ENCODE peak calls at places on chromosome 10, in four cellular contexts. O, R, J and Q are unnamed samples.

GRCh38 chr10:79404231-79404609 is 41.2 kb downstream of the ZCCHC24 start:
- DNase-seq in O (peak), R (no peak), J (no peak), Q (no peak)

GRCh38 chr10:52956861-52957260 is 184.3 kb upstream of the MBL2 start:
- DNase-seq in O (no peak), R (no peak), J (no peak), Q (no peak)

GRCh38 chr10:132220061-132220460 is 33.3 kb downstream of the DPYSL4 start:
- DNase-seq in O (no peak), R (no peak), J (no peak), Q (no peak)

GRCh38 chr10:22590115-22590514 is 124.3 kb downstream of the PIP4K2A start:
- DNase-seq in O (no peak), R (no peak), J (no peak), Q (no peak)

GRCh38 chr10:47303105-47303504 is 3.1 kb downstream of the GDF10 start:
- DNase-seq in O (no peak), R (no peak), J (no peak), Q (no peak)

GRCh38 chr10:23479798-23480473 is 41.1 kb downstream of the OTUD1 start:
- DNase-seq in O (peak), R (no peak), J (no peak), Q (no peak)

GRCh38 chr10:122113161-122113944 is 124.4 kb downstream of the TACC2 start:
- DNase-seq in O (peak), R (no peak), J (peak), Q (peak)

GRCh38 chr10:105466521-105466920 is 825.4 kb downstream of the SORCS3 start:
- DNase-seq in O (no peak), R (no peak), J (no peak), Q (no peak)

GRCh38 chr10:36303896-36304295 is 661.8 kb upstream of the FZD8 start:
- DNase-seq in O (no peak), R (no peak), J (no peak), Q (no peak)

GRCh38 chr10:23204773-23205172 is 12.7 kb downstream of the PTF1A start:
- DNase-seq in O (no peak), R (no peak), J (no peak), Q (no peak)

GRCh38 chr10:45407542-45407941 is 33.5 kb downstream of the ALOX5 start:
- DNase-seq in O (no peak), R (no peak), J (peak), Q (no peak)

GRCh38 chr10:70232859-70233108 is 445 bp downstream of the PPA1 start:
- DNase-seq in O (peak), R (no peak), J (no peak), Q (no peak)

GRCh38 chr10:95485445-95485844 is 75.7 kb downstream of the SORBS1 start:
- DNase-seq in O (no peak), R (no peak), J (peak), Q (no peak)

GRCh38 chr10:21692909-21693308 is 158.9 kb downstream of the MLLT10 start:
- DNase-seq in O (no peak), R (no peak), J (no peak), Q (no peak)

GRCh38 chr10:77564781-77565589 is 72.6 kb downstream of the KCNMA1 start:
- DNase-seq in O (no peak), R (no peak), J (no peak), Q (no peak)

GRCh38 chr10:91196268-91197043 is 24.0 kb upstream of the PCGF5 start:
- DNase-seq in O (no peak), R (no peak), J (no peak), Q (no peak)

GRCh38 chr10:6017781-6018354 is 40.5 kb upstream of the IL15RA start:
- DNase-seq in O (no peak), R (no peak), J (no peak), Q (no peak)

GRCh38 chr10:47195274-47195885 is 104.6 kb upstream of the GDF10 start:
- DNase-seq in O (no peak), R (no peak), J (no peak), Q (no peak)

GRCh38 chr10:78893217-78893616 is 175.5 kb upstream of the ZMIZ1 start:
- DNase-seq in O (no peak), R (no peak), J (no peak), Q (no peak)

GRCh38 chr10:86878973-86879781 is 78.2 kb downstream of the MMRN2 start:
- DNase-seq in O (no peak), R (no peak), J (no peak), Q (no peak)
- TF ChIP-seq POLR2AphosphoS5 in O (no peak), R (no peak), J (no peak), Q (no peak)

DNA sequence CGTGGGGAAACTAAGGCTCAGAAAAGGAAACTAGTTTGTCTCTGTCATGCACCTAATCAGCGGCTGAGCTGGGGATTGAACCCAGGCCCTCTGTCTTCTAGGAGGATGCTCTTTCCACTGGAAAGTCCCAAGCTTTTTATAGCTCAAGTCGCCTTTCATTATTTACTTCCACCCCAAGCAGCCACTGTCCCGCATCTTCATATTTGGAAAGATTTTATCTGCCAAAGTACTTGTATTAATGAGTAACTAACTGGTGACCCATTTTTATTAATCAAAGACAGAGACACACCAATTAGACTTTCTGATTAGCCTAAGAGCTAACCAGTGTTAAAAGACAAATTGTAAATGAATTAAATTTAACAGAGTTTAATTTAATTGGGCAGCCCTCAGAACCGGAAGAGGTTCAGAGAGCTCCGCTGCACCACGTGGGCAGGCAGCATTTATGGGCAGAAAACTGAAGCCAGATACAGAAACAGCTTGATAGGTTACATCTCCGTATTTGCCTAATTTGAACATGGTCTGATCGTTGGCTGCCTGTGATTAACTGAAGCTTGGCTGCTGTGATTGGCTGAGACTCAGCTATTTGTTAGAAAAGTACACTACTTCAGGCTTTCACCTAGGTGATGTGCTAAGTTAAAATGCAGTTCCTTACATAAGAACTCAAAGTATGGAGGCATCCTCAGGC is 78.5 kb upstream of the PDCD4 start:
- DNase-seq in O (no peak), R (no peak), J (no peak), Q (no peak)
- TF ChIP-seq SPI1 in O (no peak), R (no peak), J (no peak), Q (no peak)

DNA sequence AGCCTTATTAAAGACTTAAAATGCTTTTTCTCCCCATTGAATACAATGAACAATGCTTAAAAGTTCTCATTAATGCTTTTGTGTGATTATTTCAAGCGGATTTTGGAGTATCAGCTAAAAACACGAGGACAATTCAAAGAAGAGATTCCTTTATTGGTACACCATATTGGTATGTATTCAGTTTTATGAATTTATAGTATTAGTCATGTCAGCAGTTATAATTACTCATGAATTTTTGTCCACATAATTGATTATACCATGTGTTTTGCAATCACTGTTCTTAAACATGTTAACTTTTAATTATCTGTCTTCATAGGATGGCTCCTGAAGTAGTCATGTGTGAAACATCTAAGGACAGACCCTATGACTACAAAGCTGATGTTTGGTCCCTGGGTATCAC is 31.9 kb downstream of the SLK start:
- DNase-seq in O (no peak), R (no peak), J (no peak), Q (no peak)
- TF ChIP-seq POLR2AphosphoS5 in O (no peak), R (no peak), J (no peak), Q (no peak)

GRCh38 chr10:63346015-63346441 is 119.7 kb downstream of the JMJD1C start:
- DNase-seq in O (no peak), R (no peak), J (no peak), Q (no peak)
- TF ChIP-seq SPI1 in O (no peak), R (no peak), J (no peak), Q (no peak)

GRCh38 chr10:92640110-92640509 is 47.2 kb downstream of the KIF11 start:
- DNase-seq in O (no peak), R (no peak), J (no peak), Q (no peak)
- TF ChIP-seq POLR2AphosphoS5 in O (no peak), R (no peak), J (no peak), Q (no peak)

GRCh38 chr10:24681476-24682088 is 42.1 kb downstream of the ARHGAP21 start:
- DNase-seq in O (no peak), R (no peak), J (no peak), Q (no peak)
- TF ChIP-seq SPI1 in O (no peak), R (no peak), J (no peak), Q (no peak)

DNA sequence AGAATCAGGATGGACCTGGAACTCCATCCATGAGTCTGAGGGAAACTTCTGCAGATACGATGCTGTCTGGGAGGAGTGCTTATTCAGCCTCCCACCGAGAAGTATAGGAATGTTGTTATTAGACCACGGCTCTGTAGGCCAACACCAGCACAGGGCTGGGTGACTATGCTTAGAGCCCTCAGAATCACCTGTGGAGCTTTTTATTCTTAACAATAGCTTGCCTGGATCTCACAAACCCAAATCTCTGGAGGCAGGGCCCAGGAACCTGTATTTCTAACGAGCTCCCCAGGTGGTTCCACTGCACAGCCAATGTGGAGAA is 55.6 kb upstream of the ARID5B start:
- DNase-seq in O (no peak), R (no peak), J (no peak), Q (no peak)
- TF ChIP-seq POLR2AphosphoS5 in O (no peak), R (no peak), J (no peak), Q (no peak)

GRCh38 chr10:67788028-67788886 is 49.7 kb downstream of the DNAJC12 start:
- DNase-seq in O (peak), R (no peak), J (peak), Q (no peak)
- TF ChIP-seq SPI1 in O (no peak), R (no peak), J (no peak), Q (no peak)

DNA sequence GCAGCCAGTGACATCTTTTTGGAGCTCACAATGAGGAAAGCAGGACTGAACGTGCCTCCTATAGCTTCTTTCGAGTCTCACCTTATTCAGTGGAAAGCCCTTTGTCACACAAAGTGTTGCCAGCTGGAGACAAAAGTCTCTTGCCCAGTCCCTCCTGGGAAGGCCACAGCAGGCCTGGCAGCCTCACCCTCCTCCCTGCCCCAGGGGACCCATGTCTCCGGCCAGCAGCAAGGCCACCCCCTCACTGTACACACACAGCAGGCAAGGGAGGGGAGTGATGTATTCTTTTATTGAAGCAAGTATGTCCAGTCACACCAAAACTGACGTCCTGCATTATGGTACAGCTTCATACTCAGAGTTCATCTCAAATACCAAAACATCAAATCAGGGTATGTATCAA is 56.0 kb downstream of the CSGALNACT2 start:
- DNase-seq in O (no peak), R (no peak), J (no peak), Q (no peak)
- TF ChIP-seq POLR2AphosphoS5 in O (no peak), R (no peak), J (no peak), Q (no peak)

GRCh38 chr10:30751678-30752331 is 122.3 kb upstream of the LYZL2 start:
- DNase-seq in O (peak), R (peak), J (peak), Q (peak)
- TF ChIP-seq SPI1 in O (no peak), R (no peak), J (no peak), Q (no peak)